ENCODE peak calls at places on chromosomes 7 and 10, in five cellular contexts. V is foreskin fibroblast; W is adrenal gland; J is CD8-positive, alpha-beta T cell; L is HepG2. Q is an unnamed sample.

GRCh38 chr10:76286536-76286935 is 855.1 kb downstream of the LRMDA start:
- DNase-seq in L (no peak), V (peak; percentile 21), J (no peak), W (no peak), Q (no peak)

GRCh38 chr7:143003393-143004051 is 23.4 kb downstream of the OR9A2 start:
- DNase-seq in J (peak; percentile 59), L (peak; percentile 1), V (peak; percentile 23), W (no peak), Q (no peak)

GRCh38 chr7:79553811-79554555 is 100.5 kb upstream of the MAGI2 start:
- DNase-seq in J (no peak), L (no peak), W (peak; percentile 32), V (peak; percentile 47), Q (no peak)

GRCh38 chr10:3239066-3239919 is 66.7 kb upstream of the PITRM1 start:
- DNase-seq in V (peak; percentile 49), L (peak; percentile 28), W (peak; percentile 41), J (peak; percentile 80), Q (peak; percentile 38)

GRCh38 chr7:108049962-108050361 is 47.0 kb upstream of the LAMB1 start:
- DNase-seq in W (no peak), L (peak; percentile 59), V (no peak), J (no peak), Q (no peak)

GRCh38 chr10:50275650-50276235 is 24.4 kb upstream of the ASAH2 start:
- DNase-seq in L (peak; percentile 20), W (peak; percentile 33), J (peak; percentile 56), V (peak; percentile 4), Q (no peak)

GRCh38 chr10:129864601-129865126 is 99.4 kb downstream of the EBF3 start:
- DNase-seq in V (peak; percentile 10), L (no peak), J (no peak), W (no peak), Q (no peak)

GRCh38 chr7:29892231-29892630 is 85.9 kb downstream of the WIPF3 start:
- DNase-seq in J (no peak), L (no peak), V (no peak), W (no peak), Q (no peak)

GRCh38 chr7:4871056-4871680 is 9.3 kb upstream of the PAPOLB start:
- DNase-seq in L (no peak), W (no peak), J (no peak), V (no peak), Q (no peak)

GRCh38 chr10:118216071-118216470 is 126.1 kb downstream of the FAM204A start:
- DNase-seq in J (no peak), V (no peak), W (no peak), L (no peak), Q (no peak)

GRCh38 chr10:11871470-11871869 is 48.3 kb downstream of the PROSER2 start:
- DNase-seq in J (no peak), W (no peak), L (no peak), V (no peak), Q (no peak)

GRCh38 chr10:78231930-78232329 is 198.3 kb downstream of the RPS24 start:
- DNase-seq in J (no peak), L (peak; percentile 13), V (no peak), W (peak; percentile 56), Q (no peak)

GRCh38 chr7:74029094-74029785 is 1.3 kb downstream of the ELN start:
- DNase-seq in W (no peak), L (no peak), J (no peak), V (no peak), Q (no peak)

GRCh38 chr10:5609952-5610616 is 56.3 kb downstream of the ASB13 start:
- DNase-seq in J (no peak), V (no peak), L (no peak), W (no peak), Q (no peak)

GRCh38 chr10:16887565-16887964 is 70.3 kb upstream of the RSU1 start:
- DNase-seq in W (no peak), J (no peak), V (peak; percentile 85), L (no peak), Q (no peak)

GRCh38 chr10:68489919-68490318 is 18.1 kb upstream of the DNA2 start:
- DNase-seq in V (no peak), W (peak; percentile 27), J (no peak), L (no peak), Q (no peak)

GRCh38 chr10:113434950-113435349 is 117.9 kb upstream of the HABP2 start:
- DNase-seq in L (no peak), W (no peak), V (no peak), J (no peak), Q (no peak)
- H3K4me3 ChIP-seq in L (no peak overlapping the region), W (no peak overlapping the region), V (no peak overlapping the region), J (no peak overlapping the region), Q (no peak overlapping the region)

DNA sequence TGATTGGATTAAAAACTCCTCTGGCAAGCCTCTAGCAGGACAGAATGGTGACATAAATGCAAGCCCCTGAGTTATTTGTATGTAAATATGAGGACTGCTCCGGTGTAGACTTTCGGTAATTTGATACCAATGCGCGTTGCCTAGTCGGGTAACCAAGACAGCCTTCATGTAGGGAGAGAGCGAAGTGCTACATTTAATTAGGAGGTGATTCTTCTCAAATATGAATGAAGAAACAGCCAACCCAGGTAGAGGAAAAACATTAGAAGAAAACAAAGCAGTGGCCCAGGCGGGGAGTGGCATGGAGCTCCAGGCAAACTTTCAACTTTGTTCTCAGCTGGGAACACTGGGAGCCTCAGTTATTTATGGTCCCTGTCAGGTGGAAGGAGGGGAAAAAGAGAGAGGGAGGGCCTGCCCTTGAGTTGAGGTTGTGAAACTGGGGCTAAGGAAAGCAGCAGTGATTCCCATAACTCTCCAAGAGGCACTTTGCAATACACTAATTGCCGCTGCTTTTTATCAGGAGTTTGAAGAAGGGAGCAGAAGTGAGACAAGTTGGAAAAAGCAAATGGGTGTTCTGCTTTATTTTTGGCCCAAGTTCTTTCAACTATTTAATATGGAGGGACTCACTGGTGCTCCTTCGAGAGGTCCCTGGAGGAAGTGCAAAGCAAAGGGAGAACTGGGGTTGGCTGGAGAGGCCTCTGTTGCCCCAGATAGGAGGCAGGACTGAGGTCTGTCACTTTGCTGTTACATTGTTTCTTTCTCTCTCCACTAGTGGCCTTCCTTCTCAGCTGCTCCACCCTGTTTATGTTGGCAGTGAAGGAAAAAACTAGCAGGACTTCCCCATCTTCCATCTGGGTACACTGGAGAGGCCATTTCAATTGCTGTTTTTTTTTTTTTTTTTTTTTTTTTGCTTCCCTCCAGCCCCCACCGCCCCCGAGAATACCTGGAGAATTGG is 234.6 kb upstream of the CCDC6 start:
- DNase-seq in L (peak; percentile 2), V (no peak), J (no peak), W (peak; percentile 61), Q (no peak)
- H3K4me3 ChIP-seq in L (no peak overlapping the region), V (peak overlapping the region; percentile 3), J (no peak overlapping the region), W (no peak overlapping the region), Q (peak overlapping the region; percentile 6)

GRCh38 chr10:93074597-93075368 is 1.1 kb downstream of the CYP26A1 start:
- DNase-seq in W (no peak), J (no peak), V (no peak), L (no peak), Q (no peak)
- H3K4me3 ChIP-seq in W (no peak overlapping the region), J (no peak overlapping the region), V (no peak overlapping the region), L (peak overlapping the region; percentile 15), Q (peak overlapping the region; percentile 74)

GRCh38 chr10:100487529-100487928 is 24.7 kb downstream of the WNT8B start:
- DNase-seq in V (no peak), W (no peak), L (no peak), J (no peak), Q (no peak)

GRCh38 chr10:100485336-100485735 is 22.5 kb downstream of the WNT8B start:
- DNase-seq in J (no peak), V (no peak), L (no peak), W (no peak), Q (no peak)

GRCh38 chr10:100482834-100483185 is 20.0 kb downstream of the WNT8B start:
- DNase-seq in W (no peak), J (no peak), V (no peak), L (no peak), Q (no peak)

GRCh38 chr10:100483876-100484666 is 21.3 kb downstream of the WNT8B start:
- DNase-seq in W (no peak), J (no peak), L (no peak), V (no peak), Q (no peak)

DNA sequence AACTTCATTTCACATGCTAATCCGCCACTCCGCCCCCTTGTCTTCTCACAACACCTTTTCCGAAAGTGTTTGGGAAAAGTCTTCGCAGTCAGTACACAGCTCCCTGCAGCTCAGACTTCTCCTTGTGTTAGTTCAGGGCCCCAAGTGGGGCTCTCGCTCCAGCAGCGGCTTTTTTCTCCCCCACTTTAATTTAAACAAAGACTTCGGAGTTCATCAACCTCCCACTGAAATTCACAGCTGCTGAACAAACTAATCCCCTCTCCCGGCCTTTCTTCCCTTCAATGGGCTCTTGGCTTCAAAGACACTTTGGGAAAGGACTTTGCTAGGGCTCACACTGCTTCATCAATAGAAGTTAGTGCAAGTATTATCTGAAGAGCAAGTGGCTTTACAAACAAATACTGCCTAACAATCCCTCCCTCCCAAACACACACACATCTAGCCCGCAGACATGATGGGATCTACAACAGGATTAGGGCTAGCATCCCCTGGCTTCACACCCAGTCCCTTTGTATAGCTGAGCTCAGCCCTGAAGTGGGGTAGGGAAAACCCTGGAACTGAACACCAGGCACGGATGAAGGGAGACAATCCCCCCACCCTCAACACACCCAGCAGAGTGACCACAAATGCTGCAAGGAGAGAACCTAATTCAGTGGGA is 23.2 kb downstream of the WNT8B start:
- DNase-seq in L (no peak), V (no peak), W (no peak), J (no peak), Q (no peak)
- H3K4me3 ChIP-seq in L (no peak overlapping the region), V (no peak overlapping the region), W (no peak overlapping the region), J (no peak overlapping the region), Q (no peak overlapping the region)

GRCh38 chr7:47481656-47482012 is 100.3 kb downstream of the TNS3 start:
- DNase-seq in L (no peak), W (no peak), J (no peak), V (no peak), Q (no peak)
- H3K4me3 ChIP-seq in L (no peak overlapping the region), W (no peak overlapping the region), J (no peak overlapping the region), V (no peak overlapping the region), Q (peak overlapping the region; percentile 44)

DNA sequence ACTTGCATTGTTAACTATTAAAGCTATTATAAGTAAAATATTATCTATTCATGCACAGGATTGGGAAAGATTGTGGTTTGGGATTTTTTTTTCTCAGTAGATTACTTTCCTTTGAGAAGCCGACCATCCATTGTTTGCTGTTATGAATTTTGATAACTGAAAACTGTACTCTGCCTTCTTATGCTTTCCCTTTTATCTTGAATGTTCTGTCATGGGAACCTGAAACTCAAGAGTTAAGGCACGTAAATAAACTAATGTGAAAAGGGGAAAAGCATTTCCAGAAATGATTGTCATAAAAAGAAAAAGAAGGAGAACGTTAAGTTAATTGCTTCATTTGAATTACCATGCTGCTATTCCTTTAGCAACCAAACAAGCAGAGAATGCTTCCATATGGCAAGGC is 370.7 kb downstream of the AUTS2 start:
- DNase-seq in L (no peak), J (no peak), W (no peak), V (no peak), Q (no peak)
- H3K4me3 ChIP-seq in L (no peak overlapping the region), J (no peak overlapping the region), W (no peak overlapping the region), V (no peak overlapping the region), Q (no peak overlapping the region)

GRCh38 chr7:15685358-15686181 is 913 bp downstream of the MEOX2 start:
- DNase-seq in J (no peak), V (peak; percentile 69), L (no peak), W (no peak), Q (no peak)
- H3K4me3 ChIP-seq in J (no peak overlapping the region), V (peak overlapping the region; percentile 45), L (no peak overlapping the region), W (no peak overlapping the region), Q (peak overlapping the region; percentile 83)

Q was measured in thoracic aorta.